ENCODE peak calls at places on chromosomes 16 and 17, in four cellular contexts. E, P, L and U are unnamed samples.

GRCh38 chr17:21125862-21126261 is 902 bp upstream of the DHRS7B start:
- DNase-seq in E (no peak), P (no peak), L (no peak), U (peak)

GRCh38 chr17:16281351-16281750 is 64.3 kb downstream of the PIGL start:
- DNase-seq in E (no peak), P (no peak), L (no peak), U (no peak)

GRCh38 chr17:65181237-65182061 is 44.3 kb downstream of the RGS9 start:
- DNase-seq in E (no peak), P (no peak), L (no peak), U (no peak)

GRCh38 chr17:77709594-77709993 is 248.9 kb upstream of the TNRC6C start:
- DNase-seq in E (no peak), P (no peak), L (no peak), U (no peak)

GRCh38 chr17:40996829-40997228 is 2.9 kb upstream of the KRTAP3-3 start:
- DNase-seq in E (no peak), P (no peak), L (no peak), U (no peak)

GRCh38 chr16:5385115-5385514 is 287.5 kb upstream of the EEF2KMT start:
- DNase-seq in E (no peak), P (no peak), L (no peak), U (no peak)

GRCh38 chr17:81033535-81034167 is 1.3 kb upstream of the BAIAP2 start:
- DNase-seq in E (no peak), P (peak), L (no peak), U (peak)

GRCh38 chr17:66829386-66829864 is 5.5 kb upstream of the CACNG5 start:
- DNase-seq in E (peak), P (peak), L (peak), U (peak)

GRCh38 chr17:4738136-4739121 is 1.2 kb upstream of the ZMYND15 start:
- DNase-seq in E (no peak), P (no peak), L (no peak), U (no peak)
- TF ChIP-seq EZH2 in E (peak), P (no peak), L (no peak), U (peak)

DNA sequence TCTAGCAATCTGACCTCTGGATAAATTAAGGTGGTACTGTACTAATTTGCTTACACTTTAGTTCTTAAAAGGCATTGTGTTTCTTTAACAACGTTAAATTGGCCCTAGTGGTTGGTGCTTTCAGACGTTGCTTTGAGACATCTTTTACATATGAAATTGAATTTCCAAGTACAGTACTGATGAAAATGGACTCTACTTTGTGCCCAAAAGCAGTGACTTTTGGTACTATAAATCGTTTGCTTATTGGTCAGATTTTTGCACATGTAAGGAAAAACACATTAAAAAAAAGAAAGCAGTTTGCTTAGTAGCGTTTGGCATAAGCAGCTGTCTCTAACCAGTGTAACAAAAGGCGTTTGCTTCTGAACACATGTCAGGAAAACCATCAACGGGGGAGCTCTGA is 139.6 kb downstream of the CDK5R1 start:
- DNase-seq in E (no peak), P (no peak), L (no peak), U (no peak)
- TF ChIP-seq JUN in E (no peak), P (no peak), L (no peak), U (no peak)

GRCh38 chr17:29621751-29622194 is 939 bp downstream of the CORO6 start:
- DNase-seq in E (no peak), P (no peak), L (no peak), U (no peak)
- TF ChIP-seq EZH2 in E (no peak), P (no peak), L (no peak), U (no peak)

DNA sequence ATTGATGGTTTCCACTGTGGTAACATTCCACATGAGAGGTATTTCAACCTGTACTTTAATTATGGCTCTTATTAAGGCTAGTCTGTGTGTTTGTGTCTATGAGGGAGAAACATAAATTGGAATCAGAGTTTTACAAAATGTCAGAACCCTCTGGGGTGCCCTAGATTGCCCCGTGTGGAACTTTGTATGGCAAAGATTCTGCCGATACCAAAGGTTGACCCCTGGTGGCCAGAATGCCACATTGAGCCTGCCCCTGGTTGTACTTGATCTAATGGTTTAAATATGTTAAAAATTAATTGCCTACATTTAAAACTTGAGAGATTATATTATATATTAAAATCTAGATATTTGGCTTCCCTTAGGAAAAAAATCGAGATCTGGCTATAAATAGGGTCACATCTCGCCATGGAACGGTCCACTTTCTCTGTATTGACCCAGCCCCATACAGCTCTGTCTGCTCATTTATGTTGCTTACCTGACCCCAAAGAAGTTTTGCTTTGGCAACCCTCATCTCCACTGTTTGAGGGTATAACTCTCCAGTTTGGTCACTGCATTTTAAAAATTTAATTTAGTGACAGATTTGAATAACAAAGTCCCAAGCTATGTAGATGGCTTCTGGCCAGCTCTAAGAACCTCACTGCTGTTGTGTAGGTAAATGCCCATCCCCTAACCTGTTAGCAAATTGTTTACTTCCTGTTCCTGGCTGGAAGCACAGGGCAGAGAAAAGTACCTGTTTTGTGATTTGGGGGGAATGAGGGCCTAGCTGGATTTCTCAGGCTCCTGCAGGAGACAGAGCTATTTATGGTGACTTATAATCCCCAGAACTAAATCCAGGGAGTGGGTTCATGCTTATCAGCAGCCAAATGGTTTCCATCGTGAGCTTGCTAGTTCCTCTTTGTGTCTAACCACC is 95.0 kb downstream of the PLCG2 start:
- DNase-seq in E (no peak), P (peak), L (peak), U (peak)
- TF ChIP-seq JUN in E (no peak), P (no peak), L (no peak), U (no peak)

DNA sequence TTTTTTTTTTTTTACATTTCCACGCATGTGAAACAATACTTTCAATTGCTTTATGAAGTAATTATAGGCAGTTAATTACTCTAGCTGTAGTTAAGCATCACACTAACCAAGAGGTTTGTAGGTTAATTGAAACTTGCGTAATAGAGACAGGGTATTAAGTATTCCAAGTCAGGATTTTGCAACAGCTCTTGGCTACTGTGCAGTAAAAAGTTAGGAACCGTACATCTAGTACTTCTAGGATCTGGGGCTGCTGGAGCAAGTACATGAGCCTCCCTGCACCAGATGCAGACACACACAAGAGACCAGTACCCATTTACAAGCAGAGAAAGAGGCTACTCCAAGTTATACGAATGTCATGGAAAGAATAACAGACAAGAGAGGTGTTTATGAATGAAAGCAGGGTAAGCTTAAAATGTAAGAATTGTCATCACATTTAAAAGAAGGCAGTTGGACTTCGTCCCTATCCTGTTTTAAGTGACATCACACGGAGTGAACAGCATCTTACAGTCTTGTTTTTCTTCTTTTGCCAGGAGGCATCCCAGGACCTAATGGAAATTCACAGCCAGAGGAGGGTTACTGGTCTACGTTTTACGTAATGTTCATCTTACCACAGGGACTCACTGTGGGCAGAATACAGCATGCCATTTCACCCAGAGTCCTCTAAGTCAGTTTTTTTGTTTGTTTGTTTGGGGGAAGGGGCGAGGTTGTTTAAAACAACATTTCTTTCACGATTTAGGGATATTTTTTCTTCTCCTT is 379.6 kb upstream of the PSMD7 start:
- DNase-seq in E (no peak), P (no peak), L (no peak), U (no peak)
- TF ChIP-seq EZH2 in E (no peak), P (no peak), L (no peak), U (no peak)

DNA sequence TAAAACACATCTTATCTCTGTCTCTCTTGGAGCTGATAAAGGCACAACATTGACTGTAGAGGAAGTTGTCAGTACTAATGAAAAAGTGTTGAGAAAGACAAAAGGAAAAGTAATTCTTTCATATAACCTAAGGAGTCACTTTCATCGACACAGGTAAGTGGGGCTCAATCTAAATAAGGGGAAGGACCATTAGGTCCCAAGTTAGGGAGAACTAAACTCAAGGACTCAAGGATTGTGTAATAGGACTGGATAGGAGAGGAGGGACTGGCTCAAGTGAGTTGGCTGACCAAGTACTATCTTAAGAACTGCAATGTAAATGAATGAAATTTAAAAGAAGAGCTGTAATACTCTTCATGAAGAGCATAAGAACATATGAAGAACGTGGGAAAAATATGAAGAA is 55.7 kb downstream of the GRB7 start:
- DNase-seq in E (no peak), P (no peak), L (no peak), U (no peak)
- TF ChIP-seq JUN in E (no peak), P (no peak), L (no peak), U (no peak)

GRCh38 chr16:66949472-66949871 is 11.6 kb upstream of the CES3 start:
- DNase-seq in E (no peak), P (no peak), L (no peak), U (no peak)
- TF ChIP-seq EZH2 in E (no peak), P (no peak), L (no peak), U (no peak)

GRCh38 chr16:30110661-30111060 is 2.7 kb downstream of the GDPD3 start:
- DNase-seq in E (no peak), P (no peak), L (no peak), U (no peak)

GRCh38 chr16:30113711-30114333 is 485 bp upstream of the GDPD3 start:
- DNase-seq in E (no peak), P (no peak), L (no peak), U (no peak)

GRCh38 chr16:30114411-30114810 is 1.1 kb upstream of the GDPD3 start:
- DNase-seq in E (no peak), P (no peak), L (no peak), U (no peak)

GRCh38 chr16:30113031-30113710 is at the start of gene GDPD3:
- DNase-seq in E (no peak), P (peak), L (peak), U (no peak)

DNA sequence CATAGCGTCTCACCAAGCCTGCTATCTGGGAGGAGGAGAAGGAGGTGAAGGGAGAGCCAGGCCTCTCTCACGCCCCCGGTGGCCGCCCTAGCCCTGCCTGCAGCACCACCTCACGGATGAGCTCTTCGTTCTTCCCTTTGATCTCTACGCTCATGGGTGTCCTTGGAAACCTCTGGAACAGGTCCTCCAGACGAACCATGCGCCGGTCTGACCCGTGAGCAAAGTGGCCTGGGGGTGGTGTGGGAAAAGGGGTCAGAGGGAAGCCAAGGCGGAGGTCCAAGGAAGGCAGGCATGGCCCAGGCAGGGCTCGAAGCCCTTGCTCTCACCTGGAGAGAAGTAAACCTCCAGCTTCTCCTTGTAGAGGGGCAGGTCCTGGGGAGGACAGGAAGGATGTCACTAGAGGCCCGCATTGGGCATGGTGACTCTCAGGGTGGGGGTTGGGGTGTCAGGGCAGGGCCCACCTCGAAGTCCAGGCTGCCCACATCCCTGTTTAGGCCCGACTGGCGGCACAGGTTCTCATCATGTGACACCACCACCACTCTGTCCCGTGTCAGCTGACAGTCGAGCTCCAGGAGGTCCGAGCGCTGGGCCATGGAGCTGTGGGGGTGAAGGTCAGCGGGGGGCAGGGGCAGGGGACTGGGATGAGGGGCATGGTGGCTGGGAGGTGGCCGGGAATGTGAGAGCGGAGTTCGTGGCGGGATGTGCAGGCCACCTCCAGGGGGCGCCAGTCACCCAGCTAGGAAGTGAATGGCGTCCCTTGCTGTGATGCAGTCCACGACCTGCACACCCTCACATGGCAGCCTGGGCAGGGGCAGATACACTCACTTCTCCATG is 923 bp downstream of the GDPD3 start:
- DNase-seq in E (no peak), P (peak), L (peak), U (no peak)
- TF ChIP-seq JUN in E (no peak), P (no peak), L (no peak), U (no peak)